ENCODE peak calls at places on chromosome 9, in five cellular contexts. W is activated naive CD8-positive, alpha-beta T cell treated with anti-CD3 and anti-CD28 coated beads, Interleukin-2, amount 50 U/mL, for 24 hours; C is GM23248; U is T-helper 2 cell; I is iris pigment epithelial cell. F is an unnamed sample.

GRCh38 chr9:27125030-27125429 is 16.0 kb downstream of the TEK start:
- DNase-seq in W (no peak), C (peak), U (no peak), I (peak), F (peak)

GRCh38 chr9:81777514-81777913 is 88.2 kb upstream of the TLE1 start:
- DNase-seq in W (no peak), C (no peak), U (no peak), I (no peak), F (peak)

GRCh38 chr9:127937383-127938297 is at the start of gene DPM2:
- DNase-seq in W (peak), C (peak), U (peak), I (peak), F (peak)

GRCh38 chr9:129182625-129183494 is 4.8 kb upstream of the IER5L start:
- DNase-seq in W (no peak), C (peak), U (no peak), I (no peak), F (no peak)

GRCh38 chr9:129071526-129072131 is 9.3 kb upstream of the DOLPP1 start:
- DNase-seq in W (peak), C (no peak), U (no peak), I (no peak), F (no peak)

GRCh38 chr9:87827341-87827740 is 55.3 kb upstream of the SPATA31E1 start:
- DNase-seq in W (no peak), C (peak), U (no peak), I (no peak), F (no peak)

GRCh38 chr9:120617637-120617979 is 37.6 kb upstream of the CDK5RAP2 start:
- DNase-seq in W (no peak), C (peak), U (no peak), I (peak), F (no peak)

GRCh38 chr9:14313378-14313940 is 482 bp downstream of the NFIB start:
- DNase-seq in W (no peak), C (peak), U (no peak), I (peak), F (no peak)

GRCh38 chr9:29830815-29831214 is 2257.5 kb upstream of the C9orf72 start:
- DNase-seq in W (no peak), C (peak), U (no peak), I (peak), F (peak)

GRCh38 chr9:131020862-131021261 is 11.9 kb downstream of the LAMC3 start:
- DNase-seq in W (no peak), C (peak), U (no peak), I (peak), F (no peak)

GRCh38 chr9:127580879-127581278 is 31.2 kb upstream of the STXBP1 start:
- DNase-seq in W (no peak), C (no peak), U (no peak), I (no peak), F (no peak)

GRCh38 chr9:94950733-94951590 is 224.5 kb downstream of the AOPEP start:
- DNase-seq in W (no peak), C (peak), U (no peak), I (peak), F (no peak)

GRCh38 chr9:84996049-84996448 is 326.5 kb downstream of the NTRK2 start:
- DNase-seq in W (no peak), C (no peak), U (no peak), I (peak), F (no peak)

GRCh38 chr9:133489253-133490190 is 10.6 kb upstream of the SLC2A6 start:
- DNase-seq in W (no peak), C (no peak), U (no peak), I (no peak), F (no peak)

GRCh38 chr9:97900103-97900737 is 22.1 kb downstream of the TRMO start:
- DNase-seq in W (no peak), C (peak), U (no peak), I (peak), F (no peak)

GRCh38 chr9:110942522-110942921 is 95.7 kb downstream of the LPAR1 start:
- DNase-seq in W (no peak), C (peak), U (no peak), I (peak), F (no peak)

GRCh38 chr9:91100878-91101450 is 260.8 kb downstream of the AUH start:
- DNase-seq in W (peak), C (no peak), U (no peak), I (no peak), F (no peak)

GRCh38 chr9:29176231-29176630 is 1603.0 kb upstream of the C9orf72 start:
- DNase-seq in W (no peak), C (no peak), U (no peak), I (no peak), F (no peak)

GRCh38 chr9:4490705-4491620 is 695 bp downstream of the SLC1A1 start:
- DNase-seq in W (no peak), C (peak), U (no peak), I (no peak), F (no peak)

GRCh38 chr9:70488098-70488792 is 73.8 kb upstream of the KLF9 start:
- DNase-seq in W (no peak), C (no peak), U (no peak), I (peak), F (no peak)

GRCh38 chr9:130453487-130453886 is 8.7 kb downstream of the ASS1 start:
- DNase-seq in W (no peak), C (no peak), U (no peak), I (peak), F (no peak)

GRCh38 chr9:124450931-124451661 is 845 bp downstream of the ADGRD2 start:
- DNase-seq in W (no peak), C (no peak), U (no peak), I (no peak), F (no peak)

F was measured in Ammon's horn.